ENCODE peak calls at places on chromosomes 2 and 18, in ten cellular contexts. Y is A549, F is foreskin keratinocyte, P is Karpas-422, I is mammary epithelial cell, W is GM23248, D is ovary, T is psoas muscle, E is SJSA1, K is K562. S is an unnamed sample. For H3K4me1, the result is how much of the 10 kb centered on the place peaks cover.

GRCh38 chr2:148903946-148904345 is 28.9 kb downstream of the KIF5C start:
- DNase-seq in P (no peak), I (no peak), F (no peak), D (no peak), W (no peak), E (no peak), K (no peak), T (no peak), Y (no peak), S (no peak)

GRCh38 chr2:227460079-227460485 is 11.9 kb upstream of the AGFG1 start:
- DNase-seq in K (peak), F (peak), W (peak), I (peak), D (no peak), E (peak), P (peak), Y (no peak), T (no peak), S (peak)

GRCh38 chr2:217330647-217331046 is 470.8 kb upstream of the TNP1 start:
- DNase-seq in P (no peak), Y (peak), D (no peak), E (no peak), W (no peak), K (no peak), T (no peak), I (no peak), F (no peak), S (no peak)

GRCh38 chr2:151258121-151258520 is 3.5 kb downstream of the RBM43 start:
- DNase-seq in T (no peak), E (no peak), D (no peak), P (no peak), W (peak), F (peak), Y (no peak), I (peak), K (no peak), S (no peak)

GRCh38 chr2:113156278-113157107 is 17.3 kb upstream of the PSD4 start:
- DNase-seq in K (no peak), D (no peak), E (no peak), Y (no peak), I (no peak), W (no peak), T (no peak), P (no peak), F (no peak), S (no peak)

GRCh38 chr2:207867905-207868304 is 98.2 kb upstream of the FZD5 start:
- DNase-seq in E (no peak), D (no peak), I (no peak), T (no peak), Y (no peak), F (no peak), W (no peak), P (no peak), K (no peak), S (no peak)

GRCh38 chr18:50127516-50128229 is 67.3 kb downstream of the MYO5B start:
- DNase-seq in F (no peak), W (no peak), Y (no peak), P (no peak), T (no peak), K (no peak), I (peak), E (no peak), D (no peak), S (no peak)

GRCh38 chr2:207202645-207203044 is 36.9 kb upstream of the KLF7 start:
- DNase-seq in E (no peak), Y (no peak), I (peak), D (no peak), T (no peak), W (peak), F (no peak), K (peak), P (peak), S (no peak)

GRCh38 chr2:120454993-120455789 is 109.3 kb downstream of the INHBB start:
- DNase-seq in P (no peak), W (peak), K (no peak), Y (no peak), I (no peak), D (no peak), E (no peak), F (no peak), T (no peak), S (no peak)

GRCh38 chr2:237482485-237482884 is 4.6 kb upstream of the MLPH start:
- DNase-seq in Y (peak), E (no peak), D (peak), F (no peak), I (no peak), W (peak), T (peak), K (no peak), P (no peak), S (no peak)

GRCh38 chr2:238700122-238700457 is 147.8 kb upstream of the TWIST2 start:
- DNase-seq in Y (no peak), I (no peak), P (no peak), D (no peak), T (no peak), K (no peak), E (no peak), F (no peak), W (peak), S (no peak)

GRCh38 chr2:44537264-44537663 is 175.5 kb downstream of the CAMKMT start:
- DNase-seq in W (no peak), T (no peak), K (no peak), E (no peak), F (no peak), I (peak), Y (no peak), P (no peak), D (no peak), S (no peak)

GRCh38 chr2:53896864-53897263 is 37.1 kb upstream of the GPR75 start:
- DNase-seq in P (no peak), F (peak), I (peak), W (peak), Y (peak), K (no peak), D (no peak), T (no peak), E (no peak), S (no peak)

GRCh38 chr2:148670773-148671172 is 26.2 kb downstream of the EPC2 start:
- DNase-seq in E (no peak), F (peak), I (peak), W (peak), D (no peak), Y (peak), K (no peak), T (no peak), P (no peak), S (no peak)

GRCh38 chr2:101773137-101773536 is 75.6 kb downstream of the MAP4K4 start:
- DNase-seq in T (no peak), P (no peak), K (no peak), Y (no peak), W (no peak), E (no peak), D (no peak), F (no peak), I (no peak), S (no peak)

GRCh38 chr2:38191516-38191915 is 115.6 kb upstream of the CYP1B1 start:
- DNase-seq in I (no peak), D (no peak), W (peak), E (no peak), Y (peak), F (no peak), K (no peak), P (no peak), T (no peak), S (no peak)

GRCh38 chr2:136006658-136007057 is 21.2 kb upstream of the DARS1 start:
- DNase-seq in E (no peak), K (no peak), P (no peak), F (no peak), W (peak), T (no peak), D (no peak), I (no peak), Y (peak), S (no peak)

GRCh38 chr2:152443771-152444170 is 108.8 kb downstream of the FMNL2 start:
- DNase-seq in E (no peak), K (no peak), W (no peak), F (no peak), D (no peak), I (no peak), T (no peak), P (no peak), Y (no peak), S (no peak)

GRCh38 chr2:152445375-152445774 is 110.4 kb downstream of the FMNL2 start:
- DNase-seq in I (no peak), W (no peak), F (no peak), Y (no peak), D (no peak), T (no peak), E (no peak), K (no peak), P (no peak), S (no peak)

GRCh38 chr2:152446213-152446612 is 111.2 kb downstream of the FMNL2 start:
- DNase-seq in T (no peak), I (no peak), E (no peak), K (no peak), D (no peak), W (no peak), P (no peak), Y (no peak), F (no peak), S (no peak)

GRCh38 chr2:152444448-152444847 is 109.5 kb downstream of the FMNL2 start:
- DNase-seq in T (no peak), I (no peak), D (no peak), F (no peak), E (no peak), Y (no peak), K (no peak), W (no peak), P (no peak), S (no peak)

GRCh38 chr2:152445791-152446201 is 110.8 kb downstream of the FMNL2 start:
- DNase-seq in F (peak), Y (peak), P (no peak), I (peak), K (no peak), T (no peak), E (peak), W (peak), D (no peak), S (no peak)
- H3K4me1 ChIP-seq in F (under half), Y (under half), P (under half), I (under half), K (under half), T (half or more), E (under half), W (under half), D (under half), S (under half)

DNA sequence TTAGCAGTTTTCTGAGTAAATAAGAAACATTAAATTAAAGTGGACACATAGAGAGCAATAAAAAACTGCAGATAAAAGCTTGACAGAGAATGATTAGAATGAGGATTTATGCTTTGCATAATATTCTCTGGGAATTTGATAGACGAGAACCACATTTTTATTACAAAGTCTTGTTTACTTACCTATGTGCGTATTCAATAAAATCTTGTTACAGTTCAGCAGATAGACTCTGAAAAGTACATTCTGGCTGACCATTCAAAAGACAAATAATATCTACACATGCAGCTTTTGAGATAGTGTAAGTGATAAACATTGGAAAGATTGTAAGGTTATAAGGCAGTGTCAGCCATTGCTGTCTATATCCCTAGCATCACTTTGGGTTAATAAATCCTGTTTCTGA is 381.6 kb downstream of the NYAP2 start:
- DNase-seq in W (no peak), E (no peak), F (no peak), D (no peak), I (no peak), T (no peak), K (no peak), P (no peak), Y (no peak), S (no peak)
- H3K4me1 ChIP-seq in W (under half), E (under half), F (under half), D (under half), I (under half), T (under half), K (under half), P (under half), Y (under half), S (under half)

GRCh38 chr18:74389991-74390390 is 67.1 kb downstream of the DIPK1C start:
- DNase-seq in E (no peak), F (no peak), T (no peak), I (no peak), D (no peak), Y (no peak), P (no peak), W (no peak), K (no peak), S (no peak)

GRCh38 chr18:74390900-74391299 is 66.2 kb downstream of the DIPK1C start:
- DNase-seq in Y (no peak), W (no peak), I (no peak), E (no peak), P (no peak), T (no peak), F (no peak), K (no peak), D (no peak), S (no peak)

GRCh38 chr18:74389161-74389927 is 67.8 kb downstream of the DIPK1C start:
- DNase-seq in F (no peak), I (no peak), W (no peak), D (no peak), K (no peak), Y (no peak), P (no peak), T (no peak), E (no peak), S (no peak)

GRCh38 chr18:74387362-74387761 is 69.7 kb downstream of the DIPK1C start:
- DNase-seq in I (no peak), E (no peak), F (peak), W (peak), T (no peak), K (no peak), P (no peak), D (no peak), Y (no peak), S (no peak)

DNA sequence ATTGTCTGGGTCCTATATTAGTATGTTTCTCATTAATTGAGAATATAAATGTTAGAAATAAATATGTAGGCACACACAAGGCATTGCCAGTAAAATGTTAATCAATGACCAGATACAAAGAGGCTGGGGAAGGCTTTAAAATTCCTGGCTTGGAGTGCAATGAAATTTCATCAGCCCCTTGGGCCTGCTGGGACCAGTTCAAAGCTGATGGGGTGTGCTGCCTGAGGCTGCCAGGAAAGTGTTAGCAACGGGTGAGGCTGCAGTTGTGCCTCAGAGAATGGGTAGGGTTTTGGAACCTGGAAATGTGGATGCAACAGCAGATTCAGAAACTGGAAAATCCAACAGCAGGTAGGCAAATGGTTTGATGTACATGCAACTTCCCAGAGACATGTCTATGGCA is 68.9 kb downstream of the DIPK1C start:
- DNase-seq in I (no peak), T (peak), F (peak), E (no peak), W (no peak), D (no peak), Y (no peak), P (no peak), K (no peak), S (no peak)
- H3K4me1 ChIP-seq in I (under half), T (under half), F (under half), E (under half), W (under half), D (under half), Y (under half), P (under half), K (under half), S (under half)

GRCh38 chr2:178865999-178866398 is 58.8 kb upstream of the TTN start:
- DNase-seq in W (no peak), K (no peak), T (no peak), Y (no peak), P (no peak), E (no peak), D (peak), F (no peak), I (no peak), S (no peak)

GRCh38 chr2:178863856-178864620 is 56.8 kb upstream of the TTN start:
- DNase-seq in I (no peak), W (peak), Y (no peak), T (peak), F (no peak), D (peak), E (peak), P (no peak), K (no peak), S (no peak)

GRCh38 chr2:178865121-178865520 is 57.9 kb upstream of the TTN start:
- DNase-seq in D (no peak), Y (no peak), P (no peak), W (peak), T (no peak), I (peak), K (no peak), F (no peak), E (no peak), S (no peak)

GRCh38 chr2:178863130-178863855 is 56.1 kb upstream of the TTN start:
- DNase-seq in Y (no peak), W (peak), P (no peak), F (no peak), I (no peak), D (no peak), T (no peak), E (no peak), K (no peak), S (no peak)

GRCh38 chr2:178865537-178865936 is 58.3 kb upstream of the TTN start:
- DNase-seq in W (peak), P (no peak), I (no peak), F (no peak), K (peak), E (no peak), Y (no peak), D (no peak), T (no peak), S (no peak)
- H3K4me1 ChIP-seq in W (under half), P (under half), I (under half), F (under half), K (under half), E (under half), Y (under half), D (under half), T (half or more), S (under half)

GRCh38 chr2:173938700-173939384 is 26.3 kb downstream of the SP3 start:
- DNase-seq in D (no peak), I (no peak), T (no peak), Y (no peak), F (no peak), P (no peak), K (no peak), W (no peak), E (no peak), S (no peak)
- H3K4me1 ChIP-seq in D (under half), I (under half), T (half or more), Y (half or more), F (under half), P (half or more), K (under half), W (under half), E (under half), S (half or more)

S was measured in CD8-positive, alpha-beta T cell.